ENCODE peak calls at places on chromosomes 11 and 22, in seven cellular contexts. V is spleen; P is iris pigment epithelial cell; B is nephron progenitor cell; Z is NCI-H460; N is aorta; Q is naive thymus-derived CD8-positive, alpha-beta T cell. J is an unnamed sample.

GRCh38 chr11:87473174-87473573 is 435.4 kb downstream of the TMEM135 start:
- DNase-seq in V (no peak), P (peak), B (no peak), Z (no peak), N (no peak), Q (no peak), J (peak)

GRCh38 chr11:32426819-32427615 is 8.3 kb downstream of the WT1 start:
- DNase-seq in V (peak), P (no peak), B (peak), Z (no peak), N (no peak), Q (no peak), J (no peak)

GRCh38 chr22:26579331-26579886 is 10.5 kb downstream of the TPST2 start:
- DNase-seq in V (peak), P (no peak), B (no peak), Z (no peak), N (no peak), Q (peak), J (no peak)

GRCh38 chr11:57318178-57318577 is 6.6 kb downstream of the TNKS1BP1 start:
- DNase-seq in V (no peak), P (no peak), B (no peak), Z (no peak), N (no peak), Q (no peak), J (no peak)

GRCh38 chr11:2578006-2578933 is 121.5 kb downstream of the KCNQ1OT1 start:
- DNase-seq in V (peak), P (no peak), B (no peak), Z (no peak), N (peak), Q (no peak), J (no peak)

GRCh38 chr11:62370743-62371440 is 33.6 kb downstream of the ASRGL1 start:
- DNase-seq in V (peak), P (no peak), B (no peak), Z (no peak), N (no peak), Q (peak), J (no peak)

GRCh38 chr11:2575611-2576051 is 124.2 kb downstream of the KCNQ1OT1 start:
- DNase-seq in V (peak), P (no peak), B (no peak), Z (no peak), N (peak), Q (no peak), J (no peak)

GRCh38 chr11:77202941-77203900 is 75.2 kb downstream of the MYO7A start:
- DNase-seq in V (peak), P (no peak), B (no peak), Z (no peak), N (peak), Q (no peak), J (no peak)

GRCh38 chr11:18168372-18168771 is 4.3 kb upstream of the MRGPRX4 start:
- DNase-seq in V (no peak), P (no peak), B (no peak), Z (no peak), N (no peak), Q (no peak), J (no peak)

GRCh38 chr11:131137046-131137445 is 220.8 kb upstream of the SNX19 start:
- DNase-seq in V (no peak), P (peak), B (no peak), Z (no peak), N (no peak), Q (no peak), J (peak)

GRCh38 chr11:112229746-112230433 is 3.7 kb downstream of the PTS start:
- DNase-seq in V (no peak), P (peak), B (no peak), Z (no peak), N (no peak), Q (no peak), J (peak)

GRCh38 chr11:19393941-19394340 is 153.2 kb upstream of the E2F8 start:
- DNase-seq in V (no peak), P (peak), B (no peak), Z (no peak), N (no peak), Q (no peak), J (no peak)

GRCh38 chr11:64263021-64263946 is 12.0 kb downstream of the PLCB3 start:
- DNase-seq in V (peak), P (peak), B (peak), Z (no peak), N (no peak), Q (no peak), J (peak)

GRCh38 chr22:43110927-43111623 is 525 bp downstream of the BIK start:
- DNase-seq in V (peak), P (no peak), B (peak), Z (no peak), N (no peak), Q (peak), J (no peak)

GRCh38 chr11:78514922-78515502 is 59.7 kb downstream of the NARS2 start:
- DNase-seq in V (no peak), P (no peak), B (no peak), Z (no peak), N (no peak), Q (no peak), J (no peak)

GRCh38 chr11:3111919-3112690 is 53.0 kb downstream of the OSBPL5 start:
- DNase-seq in V (no peak), P (peak), B (no peak), Z (no peak), N (no peak), Q (no peak), J (no peak)

GRCh38 chr22:26842103-26842502 is 184.7 kb downstream of the MIAT start:
- DNase-seq in V (no peak), P (no peak), B (peak), Z (no peak), N (no peak), Q (no peak), J (no peak)

GRCh38 chr22:49765951-49766350 is 61.7 kb downstream of the BRD1 start:
- DNase-seq in V (peak), P (no peak), B (no peak), Z (no peak), N (peak), Q (no peak), J (no peak)

GRCh38 chr22:44939451-44939850 is 70.4 kb downstream of the PHF21B start:
- DNase-seq in V (no peak), P (no peak), B (no peak), Z (no peak), N (no peak), Q (no peak), J (no peak)

GRCh38 chr11:83473771-83474170 is 187.6 kb upstream of the CCDC90B start:
- DNase-seq in V (no peak), P (no peak), B (no peak), Z (no peak), N (no peak), Q (no peak), J (no peak)

GRCh38 chr11:60924110-60924905 is at the start of gene TMEM132A:
- DNase-seq in V (peak), P (peak), B (peak), Z (peak), N (peak), Q (peak), J (peak)

GRCh38 chr11:122365545-122366380 is 249.7 kb upstream of the BLID start:
- DNase-seq in V (no peak), P (no peak), B (no peak), Z (no peak), N (no peak), Q (no peak), J (no peak)

GRCh38 chr11:123181075-123181474 is 14.0 kb downstream of the CLMP start:
- DNase-seq in V (no peak), P (no peak), B (no peak), Z (no peak), N (no peak), Q (no peak), J (no peak)

GRCh38 chr11:58787903-58788302 is 56.2 kb upstream of the GLYAT start:
- DNase-seq in V (no peak), P (peak), B (no peak), Z (no peak), N (no peak), Q (no peak), J (peak)

GRCh38 chr11:15816270-15816871 is 540.0 kb downstream of the SOX6 start:
- DNase-seq in V (no peak), P (peak), B (no peak), Z (no peak), N (no peak), Q (no peak), J (peak)

J was measured in astrocyte.